ENCODE peak calls at places on chromosomes 12 and 14, in six cellular contexts. One of them, this sample, is unnamed.

GRCh38 chr14:51880810-51881580 is 20.6 kb downstream of the GNG2 start:
- DNase-seq in PC-9: no peak
- DNase-seq in HFF-Myc: no peak
- DNase-seq in cardiac muscle cell: no peak
- DNase-seq in activated T-cell treated with anti-CD3 and anti-CD28 coated beads, Interleukin-2, amount 50 U/mL, for 4 hours: no peak
- DNase-seq in RCC 7860: no peak
- DNase-seq in this sample: no peak

GRCh38 chr12:87813476-87814234 is 215.5 kb downstream of the C12orf50 start:
- DNase-seq in PC-9: no peak
- DNase-seq in HFF-Myc: no peak
- DNase-seq in cardiac muscle cell: no peak
- DNase-seq in activated T-cell treated with anti-CD3 and anti-CD28 coated beads, Interleukin-2, amount 50 U/mL, for 4 hours: no peak
- DNase-seq in RCC 7860: peak
- DNase-seq in this sample: no peak

GRCh38 chr12:121131941-121132341 is 735 bp upstream of the P2RX7 start:
- DNase-seq in PC-9: no peak
- DNase-seq in HFF-Myc: no peak
- DNase-seq in cardiac muscle cell: no peak
- DNase-seq in activated T-cell treated with anti-CD3 and anti-CD28 coated beads, Interleukin-2, amount 50 U/mL, for 4 hours: no peak
- DNase-seq in RCC 7860: no peak
- DNase-seq in this sample: no peak

GRCh38 chr14:24058260-24058950 is 6.6 kb downstream of the CARMIL3 start:
- DNase-seq in PC-9: no peak
- DNase-seq in HFF-Myc: peak
- DNase-seq in cardiac muscle cell: peak
- DNase-seq in activated T-cell treated with anti-CD3 and anti-CD28 coated beads, Interleukin-2, amount 50 U/mL, for 4 hours: peak
- DNase-seq in RCC 7860: peak
- DNase-seq in this sample: peak

GRCh38 chr12:64672925-64673409 is 62.7 kb downstream of the RASSF3 start:
- DNase-seq in PC-9: peak
- DNase-seq in HFF-Myc: peak
- DNase-seq in cardiac muscle cell: no peak
- DNase-seq in activated T-cell treated with anti-CD3 and anti-CD28 coated beads, Interleukin-2, amount 50 U/mL, for 4 hours: no peak
- DNase-seq in RCC 7860: no peak
- DNase-seq in this sample: no peak

GRCh38 chr12:31431721-31432120 is 105.8 kb upstream of the SINHCAF start:
- DNase-seq in PC-9: no peak
- DNase-seq in HFF-Myc: peak
- DNase-seq in cardiac muscle cell: no peak
- DNase-seq in activated T-cell treated with anti-CD3 and anti-CD28 coated beads, Interleukin-2, amount 50 U/mL, for 4 hours: no peak
- DNase-seq in RCC 7860: no peak
- DNase-seq in this sample: no peak

GRCh38 chr12:81758421-81759214 is 532 bp downstream of the PPFIA2 start:
- DNase-seq in PC-9: no peak
- DNase-seq in HFF-Myc: no peak
- DNase-seq in cardiac muscle cell: peak
- DNase-seq in activated T-cell treated with anti-CD3 and anti-CD28 coated beads, Interleukin-2, amount 50 U/mL, for 4 hours: no peak
- DNase-seq in RCC 7860: no peak
- DNase-seq in this sample: no peak

GRCh38 chr14:50347521-50347920 is 35.4 kb downstream of the DMAC2L start:
- DNase-seq in PC-9: peak
- DNase-seq in HFF-Myc: no peak
- DNase-seq in cardiac muscle cell: no peak
- DNase-seq in activated T-cell treated with anti-CD3 and anti-CD28 coated beads, Interleukin-2, amount 50 U/mL, for 4 hours: no peak
- DNase-seq in RCC 7860: peak
- DNase-seq in this sample: no peak

GRCh38 chr12:110846615-110847566 is at the start of gene CCDC63:
- DNase-seq in PC-9: no peak
- DNase-seq in HFF-Myc: no peak
- DNase-seq in cardiac muscle cell: peak
- DNase-seq in activated T-cell treated with anti-CD3 and anti-CD28 coated beads, Interleukin-2, amount 50 U/mL, for 4 hours: peak
- DNase-seq in RCC 7860: no peak
- DNase-seq in this sample: peak

GRCh38 chr12:23337213-23337612 is 612.3 kb downstream of the SOX5 start:
- DNase-seq in PC-9: no peak
- DNase-seq in HFF-Myc: no peak
- DNase-seq in cardiac muscle cell: no peak
- DNase-seq in activated T-cell treated with anti-CD3 and anti-CD28 coated beads, Interleukin-2, amount 50 U/mL, for 4 hours: no peak
- DNase-seq in RCC 7860: no peak
- DNase-seq in this sample: no peak

GRCh38 chr14:36700656-36701055 is 39.0 kb downstream of the PAX9 start:
- DNase-seq in PC-9: no peak
- DNase-seq in HFF-Myc: no peak
- DNase-seq in cardiac muscle cell: no peak
- DNase-seq in activated T-cell treated with anti-CD3 and anti-CD28 coated beads, Interleukin-2, amount 50 U/mL, for 4 hours: no peak
- DNase-seq in RCC 7860: no peak
- DNase-seq in this sample: no peak

GRCh38 chr12:131773582-131774221 is 54.5 kb upstream of the MMP17 start:
- DNase-seq in PC-9: no peak
- DNase-seq in HFF-Myc: no peak
- DNase-seq in cardiac muscle cell: no peak
- DNase-seq in activated T-cell treated with anti-CD3 and anti-CD28 coated beads, Interleukin-2, amount 50 U/mL, for 4 hours: no peak
- DNase-seq in RCC 7860: no peak
- DNase-seq in this sample: no peak

GRCh38 chr14:55850803-55851202 is 267.4 kb upstream of the PELI2 start:
- DNase-seq in PC-9: peak
- DNase-seq in HFF-Myc: peak
- DNase-seq in cardiac muscle cell: no peak
- DNase-seq in activated T-cell treated with anti-CD3 and anti-CD28 coated beads, Interleukin-2, amount 50 U/mL, for 4 hours: no peak
- DNase-seq in RCC 7860: no peak
- DNase-seq in this sample: no peak

GRCh38 chr12:31008961-31009840 is 64.5 kb upstream of the DDX11 start:
- DNase-seq in PC-9: no peak
- DNase-seq in HFF-Myc: no peak
- DNase-seq in cardiac muscle cell: no peak
- DNase-seq in activated T-cell treated with anti-CD3 and anti-CD28 coated beads, Interleukin-2, amount 50 U/mL, for 4 hours: no peak
- DNase-seq in RCC 7860: no peak
- DNase-seq in this sample: no peak

GRCh38 chr12:81329088-81329487 is 251.2 kb downstream of the ACSS3 start:
- DNase-seq in PC-9: no peak
- DNase-seq in HFF-Myc: no peak
- DNase-seq in cardiac muscle cell: no peak
- DNase-seq in activated T-cell treated with anti-CD3 and anti-CD28 coated beads, Interleukin-2, amount 50 U/mL, for 4 hours: no peak
- DNase-seq in RCC 7860: no peak
- DNase-seq in this sample: peak